ENCODE peak calls at places on chromosomes 2 and 18, in four cellular contexts. L is Ammon's horn; O is CD4-positive, alpha-beta memory T cell; V is NCI-H748 treated with DMSO at 0.1 percent for 48 hours. Q is an unnamed sample.

GRCh38 chr2:61575447-61575859 is 37.3 kb upstream of the XPO1 start:
- DNase-seq in L (no peak), O (no peak), V (no peak), Q (no peak)

GRCh38 chr18:5294113-5294617 is 1.4 kb downstream of the ZBTB14 start:
- DNase-seq in L (no peak), O (peak; percentile 77), V (no peak), Q (no peak)

GRCh38 chr2:164910091-164910899 is 45.0 kb downstream of the SLC38A11 start:
- DNase-seq in L (no peak), O (no peak), V (no peak), Q (no peak)

GRCh38 chr18:35508746-35509338 is 11.1 kb upstream of the INO80C start:
- DNase-seq in L (no peak), O (no peak), V (no peak), Q (no peak)

GRCh38 chr18:49717617-49718016 is 95.7 kb downstream of the ACAA2 start:
- DNase-seq in L (no peak), O (no peak), V (no peak), Q (no peak)

GRCh38 chr2:63662028-63662804 is 73.5 kb downstream of the MDH1 start:
- DNase-seq in L (no peak), O (no peak), V (no peak), Q (no peak)

GRCh38 chr2:38076710-38077430 is 919 bp upstream of the CYP1B1 start:
- DNase-seq in L (no peak), O (no peak), V (no peak), Q (peak; percentile 28)

GRCh38 chr18:10216809-10217208 is 237.6 kb upstream of the APCDD1 start:
- DNase-seq in L (no peak), O (no peak), V (no peak), Q (no peak)

GRCh38 chr2:171991027-171991426 is 8.7 kb upstream of the METAP1D start:
- DNase-seq in L (no peak), O (no peak), V (no peak), Q (no peak)

GRCh38 chr2:197499594-197500502 is at the start of the genes HSPD1 and HSPE1:
- DNase-seq in L (peak; percentile 99), O (peak; percentile 98), V (peak; percentile 98), Q (peak; percentile 92)

GRCh38 chr2:221308507-221309054 is 263.5 kb downstream of the EPHA4 start:
- DNase-seq in L (no peak), O (no peak), V (no peak), Q (no peak)

GRCh38 chr2:199404841-199405240 is 52.9 kb downstream of the SATB2 start:
- DNase-seq in L (peak; percentile 8), O (no peak), V (no peak), Q (no peak)

GRCh38 chr18:57789105-57789504 is 14.0 kb downstream of the ATP8B1 start:
- DNase-seq in L (no peak), O (no peak), V (no peak), Q (no peak)

GRCh38 chr2:205483122-205483521 is 199.2 kb upstream of the NRP2 start:
- DNase-seq in L (no peak), O (no peak), V (no peak), Q (no peak)

GRCh38 chr2:57575703-57576268 is 470.8 kb upstream of the VRK2 start:
- DNase-seq in L (no peak), O (no peak), V (no peak), Q (no peak)

GRCh38 chr18:36711813-36712444 is 116.9 kb downstream of the TPGS2 start:
- DNase-seq in L (no peak), O (no peak), V (no peak), Q (no peak)

GRCh38 chr2:47906261-47907096 is at the start of gene FBXO11:
- DNase-seq in L (peak; percentile 98), O (peak; percentile 99), V (peak; percentile 81), Q (peak; percentile 89)

GRCh38 chr18:11574545-11574944 is 34.9 kb upstream of the SLC35G4 start:
- DNase-seq in L (no peak), O (no peak), V (no peak), Q (no peak)

GRCh38 chr2:20423376-20423775 is 23.5 kb upstream of the RHOB start:
- DNase-seq in L (no peak), O (no peak), V (no peak), Q (no peak)

GRCh38 chr18:21484851-21485636 is 115.5 kb downstream of the ESCO1 start:
- DNase-seq in L (no peak), O (no peak), V (no peak), Q (no peak)

GRCh38 chr2:33219850-33220275 is 256.6 kb upstream of the RASGRP3 start:
- DNase-seq in L (no peak), O (no peak), V (no peak), Q (no peak)

GRCh38 chr18:61551586-61551985 is 218.4 kb downstream of the CDH20 start:
- DNase-seq in L (peak; percentile 80), O (no peak), V (peak; percentile 53), Q (peak; percentile 49)

GRCh38 chr2:182715121-182715895 is 749 bp upstream of the DNAJC10 start:
- DNase-seq in L (no peak), O (no peak), V (peak; percentile 58), Q (no peak)

GRCh38 chr18:36633961-36634412 is 194.8 kb downstream of the TPGS2 start:
- DNase-seq in L (no peak), O (no peak), V (peak; percentile 43), Q (no peak)

GRCh38 chr18:68033466-68033865 is 516.9 kb upstream of the DSEL start:
- DNase-seq in L (no peak), O (no peak), V (no peak), Q (no peak)

GRCh38 chr2:242004902-242005230 is 135.3 kb downstream of the RTP5 start:
- DNase-seq in L (no peak), O (no peak), V (no peak), Q (no peak)

GRCh38 chr2:144329472-144329871 is 190.4 kb downstream of the ZEB2 start:
- DNase-seq in L (no peak), O (no peak), V (no peak), Q (no peak)